ENCODE peak calls at places on chromosomes 2 and 18, in seven cellular contexts. W is GM12878, H is HepG2, P is H1, U is HCT116, L is K562, X is SK-N-SH. G is an unnamed sample.

GRCh38 chr2:216279459-216279858 is 92.8 kb downstream of the MARCHF4 start:
- DNase-seq in W (no peak), U (no peak), H (no peak), P (no peak), L (no peak), X (peak), G (no peak)

GRCh38 chr2:200713704-200714064 is 98.0 kb upstream of the BZW1 start:
- DNase-seq in X (no peak), H (no peak), W (peak), L (no peak), U (no peak), P (no peak), G (no peak)

GRCh38 chr18:23487738-23488625 is 15.3 kb upstream of the RMC1 start:
- DNase-seq in W (peak), P (no peak), X (no peak), U (no peak), L (peak), H (peak), G (no peak)

GRCh38 chr18:79922971-79923411 is 28.5 kb downstream of the SLC66A2 start:
- DNase-seq in H (no peak), W (no peak), P (no peak), U (no peak), L (no peak), X (no peak), G (no peak)

GRCh38 chr2:171405546-171405945 is 28.2 kb downstream of the METTL8 start:
- DNase-seq in W (no peak), L (no peak), H (no peak), U (no peak), P (no peak), X (no peak), G (no peak)

GRCh38 chr2:231640646-231641111 is 48.0 kb downstream of the TEX44 start:
- DNase-seq in W (no peak), U (peak), L (peak), X (no peak), P (no peak), H (no peak), G (peak)

GRCh38 chr2:238059505-238059904 is 1.3 kb upstream of the SCLY start:
- DNase-seq in H (no peak), W (no peak), P (no peak), X (no peak), L (no peak), U (no peak), G (no peak)

GRCh38 chr2:14944562-14945346 is 312.2 kb downstream of the LRATD1 start:
- DNase-seq in L (no peak), H (peak), X (peak), U (peak), W (no peak), P (peak), G (peak)

DNA sequence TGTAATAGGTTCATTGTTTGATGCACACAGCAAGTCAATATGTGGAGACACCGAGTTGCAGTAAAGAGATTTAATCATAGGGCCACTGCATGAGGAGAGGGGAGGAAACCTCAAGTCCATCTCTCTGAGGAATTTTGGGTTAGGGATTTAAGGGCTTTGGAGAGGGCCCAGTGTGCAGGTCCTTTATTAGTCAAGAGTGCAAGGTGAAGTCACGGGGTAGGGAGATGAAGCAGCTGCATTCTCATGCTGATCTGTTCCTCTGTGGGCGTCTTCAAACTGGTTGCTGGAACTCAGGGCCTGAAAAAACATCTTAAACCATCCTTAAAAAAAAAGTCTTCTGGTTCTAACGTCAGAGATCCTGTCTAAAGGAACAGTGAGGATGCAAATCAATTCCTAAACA is 131.6 kb downstream of the NXPH2 start:
- DNase-seq in P (no peak), H (no peak), W (no peak), L (no peak), X (no peak), U (no peak), G (no peak)
- TF ChIP-seq JUND in P (no peak), H (no peak), W (no peak), L (no peak), X (no peak), U (no peak), G (no peak)

GRCh38 chr2:80222644-80223043 is 81.9 kb downstream of the LRRTM1 start:
- DNase-seq in P (no peak), L (no peak), H (no peak), W (no peak), X (no peak), U (no peak), G (no peak)
- TF ChIP-seq JUND in P (no peak), L (no peak), H (no peak), W (no peak), X (no peak), U (no peak), G (no peak)

GRCh38 chr2:220915087-220915486 is 657.0 kb downstream of the EPHA4 start:
- DNase-seq in H (no peak), L (no peak), U (no peak), P (no peak), W (no peak), X (no peak), G (no peak)

GRCh38 chr2:220913384-220913783 is 658.7 kb downstream of the EPHA4 start:
- DNase-seq in X (no peak), H (no peak), U (no peak), P (no peak), L (no peak), W (no peak), G (no peak)

DNA sequence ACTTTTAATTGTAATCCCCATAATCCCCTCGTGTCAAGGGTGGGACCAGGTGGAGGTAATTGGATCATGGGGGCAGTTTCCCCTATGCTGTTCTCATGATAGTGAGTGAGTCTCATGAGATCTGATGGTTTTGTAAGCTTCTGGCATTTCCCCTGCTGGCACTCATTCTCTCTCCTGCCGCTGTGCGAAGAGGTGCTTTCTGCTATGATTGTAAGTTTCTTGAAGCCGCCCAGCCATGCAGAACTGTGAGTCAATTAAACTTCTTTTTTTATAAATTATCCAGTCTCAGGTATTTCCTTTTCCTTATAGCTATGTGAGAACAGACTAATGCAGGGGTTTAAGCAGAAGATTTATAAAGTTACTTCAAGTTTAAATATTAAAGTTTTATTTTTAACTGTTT is 655.2 kb downstream of the EPHA4 start:
- DNase-seq in W (no peak), U (no peak), X (no peak), L (no peak), P (no peak), H (no peak), G (no peak)
- TF ChIP-seq JUND in W (no peak), U (no peak), X (no peak), L (no peak), P (no peak), H (no peak), G (no peak)

DNA sequence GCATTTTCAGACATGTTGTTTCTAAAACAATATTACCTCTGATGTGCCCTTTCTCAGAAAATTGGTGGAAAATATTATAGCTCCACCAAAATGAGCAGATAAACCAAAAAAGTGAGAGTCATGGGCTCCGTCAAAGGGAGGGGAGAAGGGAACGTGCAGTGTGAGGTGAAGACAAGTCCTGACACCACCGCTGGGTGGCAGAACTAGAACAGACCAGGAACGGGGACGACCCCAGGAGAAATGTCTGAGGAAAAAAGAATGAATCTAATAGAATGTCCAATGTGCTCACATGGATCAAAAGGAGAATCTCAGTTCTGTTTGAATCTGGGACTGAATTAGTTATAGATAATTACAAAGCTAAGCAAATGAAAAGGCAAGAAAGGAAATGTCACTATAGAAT is 22.6 kb upstream of the BCL2 start:
- DNase-seq in L (peak), X (peak), U (no peak), H (no peak), W (no peak), P (peak), G (no peak)
- TF ChIP-seq JUND in L (no peak), X (no peak), U (no peak), H (no peak), W (no peak), P (no peak), G (no peak)

G was measured in T47D.